ENCODE peak calls at places on chromosomes 6 and 20, in nine cellular contexts. V is naive thymus-derived CD4-positive, alpha-beta T cell; X is left ventricle myocardium inferior; Z is HTR-8/SVneo; H is KBM-7; G is SHP77; J is fibroblast of the aortic adventitia; F is stimulated activated CD4-positive, alpha-beta T cell treated with anti-CD3 and anti-CD28 coated beads, Interleukin-2, amount 100 ng/mL, for 48 hours; S is EL. L is an unnamed sample.

GRCh38 chr6:144969154-144969553 is 684.0 kb downstream of the UTRN start:
- DNase-seq in V (no peak), X (no peak), Z (no peak), H (no peak), G (no peak), J (no peak), F (no peak), S (no peak), L (no peak)

GRCh38 chr6:138769102-138769676 is 4.4 kb upstream of the CCDC28A start:
- DNase-seq in V (no peak), X (no peak), Z (no peak), H (peak; percentile 89), G (no peak), J (peak; percentile 67), F (no peak), S (no peak), L (no peak)

GRCh38 chr6:107692351-107692750 is 131.8 kb downstream of the SCML4 start:
- DNase-seq in V (no peak), X (no peak), Z (no peak), H (no peak), G (no peak), J (peak; percentile 77), F (no peak), S (peak; percentile 41), L (no peak)

GRCh38 chr6:158825951-158826306 is 6.8 kb upstream of the EZR start:
- DNase-seq in V (no peak), X (peak; percentile 55), Z (no peak), H (no peak), G (no peak), J (peak; percentile 53), F (no peak), S (no peak), L (no peak)

GRCh38 chr20:54995553-54995952 is 520.2 kb downstream of the DOK5 start:
- DNase-seq in V (no peak), X (no peak), Z (no peak), H (no peak), G (no peak), J (no peak), F (no peak), S (no peak), L (no peak)

GRCh38 chr20:10404023-10404628 is 29.9 kb downstream of the MKKS start:
- DNase-seq in V (no peak), X (no peak), Z (no peak), H (no peak), G (no peak), J (no peak), F (no peak), S (no peak), L (no peak)

GRCh38 chr6:93036835-93037234 is 382.5 kb downstream of the EPHA7 start:
- DNase-seq in V (no peak), X (no peak), Z (no peak), H (peak; percentile 25), G (peak; percentile 11), J (peak; percentile 5), F (no peak), S (no peak), L (no peak)

GRCh38 chr6:119620846-119621570 is 271.4 kb upstream of the MAN1A1 start:
- DNase-seq in V (no peak), X (no peak), Z (peak; percentile 49), H (no peak), G (no peak), J (peak; percentile 91), F (no peak), S (peak; percentile 91), L (no peak)

GRCh38 chr6:111265842-111266241 is 178.5 kb downstream of the SLC16A10 start:
- DNase-seq in V (no peak), X (no peak), Z (no peak), H (no peak), G (no peak), J (peak; percentile 55), F (no peak), S (no peak), L (no peak)

GRCh38 chr20:64030371-64031134 is 5.4 kb upstream of the C20orf204 start:
- DNase-seq in V (no peak), X (no peak), Z (no peak), H (no peak), G (no peak), J (no peak), F (no peak), S (no peak), L (no peak)

GRCh38 chr6:6390849-6391602 is 70.6 kb upstream of the F13A1 start:
- DNase-seq in V (no peak), X (no peak), Z (no peak), H (no peak), G (no peak), J (no peak), F (no peak), S (no peak), L (no peak)

GRCh38 chr20:44706371-44707258 is 8.6 kb upstream of the CCN5 start:
- DNase-seq in V (no peak), X (peak; percentile 52), Z (no peak), H (no peak), G (no peak), J (peak; percentile 82), F (no peak), S (peak; percentile 41), L (no peak)

GRCh38 chr20:20525756-20526155 is 157.9 kb downstream of the INSM1 start:
- DNase-seq in V (no peak), X (no peak), Z (no peak), H (no peak), G (no peak), J (no peak), F (no peak), S (no peak), L (no peak)

GRCh38 chr20:49786671-49787370 is 25.8 kb upstream of the SLC9A8 start:
- DNase-seq in V (no peak), X (no peak), Z (no peak), H (no peak), G (no peak), J (peak; percentile 47), F (no peak), S (no peak), L (no peak)

GRCh38 chr6:108800510-108800909 is 47.7 kb upstream of the ARMC2 start:
- DNase-seq in V (no peak), X (no peak), Z (no peak), H (no peak), G (no peak), J (peak; percentile 59), F (no peak), S (no peak), L (no peak)

GRCh38 chr20:906703-907102 is 9.4 kb downstream of the ANGPT4 start:
- DNase-seq in V (no peak), X (no peak), Z (no peak), H (no peak), G (no peak), J (no peak), F (no peak), S (no peak), L (no peak)

GRCh38 chr6:109457596-109457996 is 2.0 kb upstream of the MICAL1 start:
- DNase-seq in V (no peak), X (no peak), Z (no peak), H (no peak), G (no peak), J (no peak), F (no peak), S (no peak), L (no peak)

GRCh38 chr6:128806274-128806673 is 76.7 kb upstream of the LAMA2 start:
- DNase-seq in V (no peak), X (no peak), Z (no peak), H (no peak), G (no peak), J (peak; percentile 26), F (no peak), S (no peak), L (no peak)

GRCh38 chr20:38337561-38338140 is 8.6 kb upstream of the LBP start:
- DNase-seq in V (no peak), X (no peak), Z (no peak), H (peak; percentile 60), G (peak; percentile 38), J (no peak), F (peak; percentile 36), S (peak; percentile 47), L (no peak)

GRCh38 chr20:50873518-50873959 is 57.7 kb downstream of the ADNP start:
- DNase-seq in V (no peak), X (no peak), Z (no peak), H (no peak), G (no peak), J (no peak), F (no peak), S (no peak), L (no peak)